ENCODE peak calls at places on chromosome X, in five cellular contexts. Q is heart left ventricle, W is MG63, X is uterus, A is brain microvascular endothelial cell. O is an unnamed sample.
A peak's percentile ranks its signal among the peaks of the same experiment; 100 is the strongest.

GRCh38 chrX:8845060-8845459 is 43.9 kb upstream of the FAM9A start:
- DNase-seq in Q (no peak), W (peak; percentile 38), X (no peak), A (peak; percentile 28), O (no peak)

GRCh38 chrX:47936224-47936939 is 67.4 kb downstream of the ZNF182 start:
- DNase-seq in Q (no peak), W (no peak), X (no peak), A (no peak), O (no peak)

GRCh38 chrX:139112432-139112831 is 400.9 kb upstream of the FGF13 start:
- DNase-seq in Q (peak; percentile 8), W (peak; percentile 45), X (no peak), A (no peak), O (no peak)

GRCh38 chrX:11438380-11438723 is 145.1 kb downstream of the AMELX start:
- DNase-seq in Q (no peak), W (no peak), X (no peak), A (no peak), O (no peak)

GRCh38 chrX:41781500-41781899 is 57.5 kb downstream of the GPR82 start:
- DNase-seq in Q (no peak), W (no peak), X (no peak), A (peak; percentile 41), O (no peak)

GRCh38 chrX:25531096-25531495 is 515.3 kb upstream of the ARX start:
- DNase-seq in Q (no peak), W (peak; percentile 18), X (no peak), A (peak; percentile 26), O (no peak)

GRCh38 chrX:151714367-151714766 is 1.5 kb upstream of the FATE1 start:
- DNase-seq in Q (no peak), W (no peak), X (no peak), A (no peak), O (no peak)

GRCh38 chrX:131704136-131704695 is 160.3 kb downstream of the OR13H1 start:
- DNase-seq in Q (no peak), W (no peak), X (peak; percentile 91), A (peak; percentile 71), O (no peak)

GRCh38 chrX:106415276-106415895 is 196.4 kb upstream of the RADX start:
- DNase-seq in Q (no peak), W (no peak), X (no peak), A (peak; percentile 23), O (no peak)

GRCh38 chrX:24395775-24396174 is 35.3 kb downstream of the SUPT20HL1 start:
- DNase-seq in Q (peak; percentile 38), W (peak; percentile 15), X (peak; percentile 27), A (peak; percentile 79), O (no peak)